ENCODE peak calls at places on chromosomes 2 and 18, in four cellular contexts. One of them, this sample, is unnamed.

GRCh38 chr2:128282976-128283810 is 35.5 kb downstream of the HS6ST1 start:
- DNase-seq in GM12878: no peak
- DNase-seq in suprapubic skin: no peak
- DNase-seq in HepG2: no peak
- DNase-seq in this sample: no peak

GRCh38 chr2:159119652-159120257 is 151.3 kb downstream of the TANC1 start:
- DNase-seq in GM12878: no peak
- DNase-seq in suprapubic skin: no peak
- DNase-seq in HepG2: no peak
- DNase-seq in this sample: no peak

GRCh38 chr18:31303771-31304170 is 14.2 kb upstream of the DSG1 start:
- DNase-seq in HepG2: no peak
- DNase-seq in GM12878: no peak
- DNase-seq in suprapubic skin: no peak
- DNase-seq in this sample: no peak

GRCh38 chr2:109542384-109542783 is 71.4 kb downstream of the SEPTIN10 start:
- DNase-seq in HepG2: no peak
- DNase-seq in GM12878: no peak
- DNase-seq in suprapubic skin: peak; percentile 58
- DNase-seq in this sample: no peak

GRCh38 chr2:68974946-68975665 is 670 bp downstream of the GKN1 start:
- DNase-seq in GM12878: no peak
- DNase-seq in HepG2: no peak
- DNase-seq in suprapubic skin: no peak
- DNase-seq in this sample: no peak

GRCh38 chr2:127398239-127398590 is 10.4 kb upstream of the MAP3K2 start:
- DNase-seq in HepG2: peak; percentile 78
- DNase-seq in suprapubic skin: peak; percentile 86
- DNase-seq in GM12878: no peak
- DNase-seq in this sample: peak; percentile 85

GRCh38 chr2:127479866-127480743 is 46.2 kb downstream of the IWS1 start:
- DNase-seq in GM12878: no peak
- DNase-seq in HepG2: no peak
- DNase-seq in suprapubic skin: no peak
- DNase-seq in this sample: no peak

GRCh38 chr2:38750793-38751042 is 443 bp downstream of the SRSF7 start:
- DNase-seq in HepG2: no peak
- DNase-seq in GM12878: no peak
- DNase-seq in suprapubic skin: peak; percentile 84
- DNase-seq in this sample: peak; percentile 68

GRCh38 chr2:203802277-203803045 is 65.1 kb upstream of the CTLA4 start:
- DNase-seq in GM12878: no peak
- DNase-seq in suprapubic skin: no peak
- DNase-seq in HepG2: no peak
- DNase-seq in this sample: no peak

GRCh38 chr2:172889287-172889686 is 153.6 kb downstream of the RAPGEF4 start:
- DNase-seq in GM12878: no peak
- DNase-seq in HepG2: no peak
- DNase-seq in suprapubic skin: no peak
- DNase-seq in this sample: no peak

GRCh38 chr2:100859902-100860301 is 40.0 kb downstream of the NPAS2 start:
- DNase-seq in GM12878: no peak
- DNase-seq in HepG2: no peak
- DNase-seq in suprapubic skin: no peak
- DNase-seq in this sample: no peak

GRCh38 chr2:40192864-40193669 is 258.8 kb downstream of the SLC8A1 start:
- DNase-seq in GM12878: no peak
- DNase-seq in suprapubic skin: no peak
- DNase-seq in HepG2: no peak
- DNase-seq in this sample: no peak

GRCh38 chr2:154699560-154699901 is 1.0 kb downstream of the KCNJ3 start:
- DNase-seq in GM12878: no peak
- DNase-seq in HepG2: no peak
- DNase-seq in suprapubic skin: no peak
- DNase-seq in this sample: no peak

GRCh38 chr18:76657911-76658475 is 163.0 kb upstream of the ZNF516 start:
- DNase-seq in HepG2: no peak
- DNase-seq in suprapubic skin: no peak
- DNase-seq in GM12878: no peak
- DNase-seq in this sample: no peak

GRCh38 chr18:12703096-12703567 is 290 bp downstream of the PSMG2 start:
- DNase-seq in HepG2: no peak
- DNase-seq in GM12878: no peak
- DNase-seq in suprapubic skin: no peak
- DNase-seq in this sample: no peak

GRCh38 chr2:107393516-107393915 is 433.2 kb upstream of the RGPD4 start:
- DNase-seq in HepG2: no peak
- DNase-seq in suprapubic skin: no peak
- DNase-seq in GM12878: no peak
- DNase-seq in this sample: no peak

GRCh38 chr2:115303-115702 is 69.0 kb upstream of the FAM110C start:
- DNase-seq in suprapubic skin: no peak
- DNase-seq in GM12878: no peak
- DNase-seq in HepG2: peak; percentile 28
- DNase-seq in this sample: no peak

GRCh38 chr2:149314687-149315086 is 15.7 kb upstream of the LYPD6 start:
- DNase-seq in GM12878: no peak
- DNase-seq in HepG2: no peak
- DNase-seq in suprapubic skin: no peak
- DNase-seq in this sample: no peak

GRCh38 chr18:27695509-27695908 is 481.4 kb downstream of the CDH2 start:
- DNase-seq in GM12878: no peak
- DNase-seq in suprapubic skin: no peak
- DNase-seq in HepG2: no peak
- DNase-seq in this sample: no peak

GRCh38 chr2:1752751-1753150 is 8.4 kb upstream of the PXDN start:
- DNase-seq in GM12878: no peak
- DNase-seq in suprapubic skin: peak; percentile 43
- DNase-seq in HepG2: no peak
- DNase-seq in this sample: peak; percentile 19

GRCh38 chr18:64765908-64766307 is 617.0 kb upstream of the LINC00305 start:
- DNase-seq in HepG2: no peak
- DNase-seq in suprapubic skin: no peak
- DNase-seq in GM12878: no peak
- DNase-seq in this sample: no peak

GRCh38 chr2:29834624-29835023 is 86.8 kb downstream of the ALK start:
- DNase-seq in GM12878: no peak
- DNase-seq in suprapubic skin: no peak
- DNase-seq in HepG2: no peak
- DNase-seq in this sample: no peak

GRCh38 chr2:240388471-240389301 is 46.8 kb upstream of the GPC1 start:
- DNase-seq in HepG2: no peak
- DNase-seq in GM12878: no peak
- DNase-seq in suprapubic skin: no peak
- DNase-seq in this sample: no peak

GRCh38 chr2:185738679-185739472 is at the start of gene FSIP2:
- DNase-seq in HepG2: peak; percentile 65
- DNase-seq in GM12878: no peak
- DNase-seq in suprapubic skin: no peak
- DNase-seq in this sample: peak; percentile 70

GRCh38 chr18:28065793-28066186 is 111.1 kb downstream of the CDH2 start:
- DNase-seq in suprapubic skin: no peak
- DNase-seq in HepG2: no peak
- DNase-seq in GM12878: no peak
- DNase-seq in this sample: no peak

GRCh38 chr2:189413249-189413648 is 28.0 kb upstream of the WDR75 start:
- DNase-seq in GM12878: no peak
- DNase-seq in suprapubic skin: no peak
- DNase-seq in HepG2: no peak
- DNase-seq in this sample: no peak

GRCh38 chr2:189412330-189412953 is 28.8 kb upstream of the WDR75 start:
- DNase-seq in GM12878: no peak
- DNase-seq in HepG2: peak; percentile 39
- DNase-seq in suprapubic skin: no peak
- DNase-seq in this sample: no peak

GRCh38 chr2:189409136-189409535 is 32.1 kb upstream of the WDR75 start:
- DNase-seq in suprapubic skin: no peak
- DNase-seq in GM12878: no peak
- DNase-seq in HepG2: no peak
- DNase-seq in this sample: no peak

GRCh38 chr2:189409647-189410046 is 31.6 kb upstream of the WDR75 start:
- DNase-seq in GM12878: no peak
- DNase-seq in suprapubic skin: no peak
- DNase-seq in HepG2: no peak
- DNase-seq in this sample: no peak

DNA sequence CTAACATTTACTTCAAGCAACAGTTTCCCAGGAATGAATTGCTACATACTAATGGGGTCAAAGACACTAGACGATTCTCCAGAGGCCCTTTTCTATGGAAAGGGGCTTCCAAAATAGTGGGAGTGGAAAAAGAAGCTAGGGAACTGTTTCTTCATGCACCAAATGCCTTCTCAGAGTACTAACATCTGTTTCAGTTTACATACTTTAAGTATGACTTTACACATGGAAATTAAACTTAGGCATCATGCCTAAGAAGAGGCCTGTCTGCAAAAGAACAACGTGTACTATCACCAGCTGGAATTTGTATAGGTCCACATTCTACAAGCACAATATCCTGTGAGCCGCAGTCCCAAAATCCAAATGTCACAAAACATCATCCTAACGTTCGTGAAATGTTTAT is 29.4 kb upstream of the WDR75 start:
- DNase-seq in HepG2: no peak
- DNase-seq in suprapubic skin: no peak
- DNase-seq in GM12878: no peak
- DNase-seq in this sample: no peak
- TF ChIP-seq EP300 in HepG2: no peak
- TF ChIP-seq EP300 in suprapubic skin: peak; percentile 83
- TF ChIP-seq EP300 in GM12878: no peak
- TF ChIP-seq EP300 in this sample: peak; percentile 52

DNA sequence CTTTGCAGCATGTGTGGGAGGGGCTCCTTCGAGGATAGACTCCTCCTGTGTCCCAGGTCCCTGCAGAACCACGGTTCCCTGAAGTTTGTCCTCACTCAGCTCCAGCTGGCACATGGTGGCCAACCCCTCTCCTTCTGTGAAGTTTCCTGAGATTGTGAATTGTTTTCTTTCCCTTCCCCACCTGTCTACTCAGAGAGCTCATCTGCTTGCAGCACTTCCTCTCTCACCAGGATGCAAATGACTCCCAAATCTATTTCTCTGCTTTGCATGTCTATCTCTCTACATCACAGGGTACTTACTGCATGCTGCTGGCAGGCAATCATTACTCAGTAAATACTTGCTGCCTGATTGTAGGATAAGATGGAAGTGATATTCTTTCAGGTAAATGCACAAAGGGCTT is 589.5 kb upstream of the KLHL29 start:
- DNase-seq in suprapubic skin: no peak
- DNase-seq in HepG2: no peak
- DNase-seq in GM12878: no peak
- DNase-seq in this sample: no peak
- TF ChIP-seq POLR2AphosphoS5 in suprapubic skin: no peak
- TF ChIP-seq POLR2AphosphoS5 in HepG2: no peak
- TF ChIP-seq POLR2AphosphoS5 in GM12878: no peak
- TF ChIP-seq POLR2AphosphoS5 in this sample: no peak

DNA sequence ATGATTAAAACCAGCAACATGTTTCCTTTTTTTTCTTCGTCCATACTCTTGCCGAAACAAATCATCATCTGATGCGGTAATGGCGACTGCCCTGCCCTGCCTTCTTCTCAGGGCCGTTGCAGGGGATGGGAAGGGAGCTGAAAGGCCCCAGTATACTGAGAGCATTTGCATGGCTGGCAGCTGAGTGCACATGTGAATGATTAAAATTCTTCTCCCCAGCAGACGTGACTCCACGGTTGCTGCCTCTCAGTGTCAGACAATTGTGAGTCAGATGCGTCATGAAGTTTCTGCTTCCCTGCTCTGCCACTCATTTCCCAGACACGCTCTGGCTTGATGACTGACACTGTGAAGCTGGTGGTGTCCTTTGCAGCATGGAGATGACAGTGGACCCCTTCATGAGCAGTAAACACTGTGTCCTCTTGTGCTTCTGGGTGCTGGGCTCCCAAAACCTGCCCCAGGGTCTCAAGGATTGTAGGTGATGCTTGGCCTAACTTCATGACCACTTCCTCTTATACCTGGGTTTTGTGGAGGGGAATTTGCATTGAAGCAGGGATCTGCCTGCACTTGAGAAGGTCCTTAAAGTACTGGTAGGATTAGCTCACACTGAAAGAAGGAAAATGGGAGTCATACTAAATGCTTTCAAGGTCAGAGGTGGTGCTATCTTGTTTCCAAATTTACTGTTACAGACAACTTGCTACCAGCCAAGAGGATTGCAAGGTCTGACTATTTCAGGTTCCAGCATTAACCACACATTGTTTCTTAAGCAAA is 222.5 kb upstream of the COPS8 start:
- DNase-seq in HepG2: no peak
- DNase-seq in suprapubic skin: peak; percentile 66
- DNase-seq in GM12878: peak; percentile 36
- DNase-seq in this sample: peak; percentile 14
- TF ChIP-seq EP300 in HepG2: no peak
- TF ChIP-seq EP300 in suprapubic skin: no peak
- TF ChIP-seq EP300 in GM12878: no peak
- TF ChIP-seq EP300 in this sample: no peak

GRCh38 chr2:11743531-11743815 is 3.0 kb upstream of the LPIN1 start:
- DNase-seq in GM12878: no peak
- DNase-seq in suprapubic skin: no peak
- DNase-seq in HepG2: no peak
- DNase-seq in this sample: no peak
- TF ChIP-seq POLR2AphosphoS5 in GM12878: no peak
- TF ChIP-seq POLR2AphosphoS5 in suprapubic skin: no peak
- TF ChIP-seq POLR2AphosphoS5 in HepG2: no peak
- TF ChIP-seq POLR2AphosphoS5 in this sample: no peak

GRCh38 chr2:26993768-26994167 is 23.3 kb downstream of the MAPRE3 start:
- DNase-seq in GM12878: no peak
- DNase-seq in HepG2: no peak
- DNase-seq in suprapubic skin: no peak
- DNase-seq in this sample: no peak
- TF ChIP-seq EP300 in GM12878: no peak
- TF ChIP-seq EP300 in HepG2: no peak
- TF ChIP-seq EP300 in suprapubic skin: no peak
- TF ChIP-seq EP300 in this sample: no peak

GRCh38 chr2:219408101-219409030 is 9.8 kb upstream of the DES start:
- DNase-seq in HepG2: no peak
- DNase-seq in GM12878: no peak
- DNase-seq in suprapubic skin: no peak
- DNase-seq in this sample: no peak
- TF ChIP-seq POLR2AphosphoS5 in HepG2: no peak
- TF ChIP-seq POLR2AphosphoS5 in GM12878: no peak
- TF ChIP-seq POLR2AphosphoS5 in suprapubic skin: no peak
- TF ChIP-seq POLR2AphosphoS5 in this sample: peak; percentile 59

DNA sequence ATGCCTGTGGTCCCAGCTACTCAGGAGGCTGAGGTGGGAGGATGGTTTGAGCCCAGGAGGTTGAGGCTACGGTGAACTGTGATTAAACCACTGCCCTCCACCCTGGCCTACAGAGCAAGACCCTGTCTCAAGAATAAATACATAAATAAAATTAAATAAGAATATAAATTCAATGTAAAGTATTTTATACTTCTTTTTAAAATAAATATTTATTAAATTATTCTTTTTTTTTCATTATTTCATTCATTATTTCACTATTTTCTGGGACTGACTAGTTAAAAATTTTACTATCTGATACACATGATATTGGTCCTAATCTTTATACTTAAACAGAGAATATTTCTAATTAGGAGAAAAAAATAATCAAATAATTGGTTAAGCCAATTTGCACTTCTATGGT is 917.6 kb downstream of the ERBB4 start:
- DNase-seq in GM12878: no peak
- DNase-seq in suprapubic skin: no peak
- DNase-seq in HepG2: no peak
- DNase-seq in this sample: no peak
- TF ChIP-seq EP300 in GM12878: no peak
- TF ChIP-seq EP300 in suprapubic skin: no peak
- TF ChIP-seq EP300 in HepG2: no peak
- TF ChIP-seq EP300 in this sample: no peak

This sample was measured in stomach.